ENCODE peak calls at places on chromosomes 6 and 20, in five cellular contexts. N is psoas muscle, Q is SK-N-SH, H is dorsolateral prefrontal cortex, U is stomach. W is an unnamed sample.

GRCh38 chr6:38495511-38495910 is 144.2 kb downstream of the BTBD9 start:
- DNase-seq in N (no peak), Q (no peak), H (no peak), U (no peak), W (no peak)

GRCh38 chr6:111604259-111605099 is 1.2 kb downstream of the TRAF3IP2 start:
- DNase-seq in N (peak), Q (no peak), H (peak), U (peak), W (no peak)

GRCh38 chr20:31869942-31870702 is at the start of the genes DUSP15 and TTLL9:
- DNase-seq in N (peak), Q (peak), H (peak), U (peak), W (peak)

GRCh38 chr6:115983998-115984397 is 76.7 kb downstream of the FRK start:
- DNase-seq in N (no peak), Q (no peak), H (no peak), U (no peak), W (no peak)

GRCh38 chr6:113381957-113382356 is 475.2 kb upstream of the MARCKS start:
- DNase-seq in N (no peak), Q (peak), H (peak), U (peak), W (no peak)

GRCh38 chr6:85498596-85499258 is 48.8 kb downstream of the NT5E start:
- DNase-seq in N (no peak), Q (no peak), H (no peak), U (no peak), W (no peak)

GRCh38 chr6:31882344-31882743 is 3.5 kb upstream of the SLC44A4 start:
- DNase-seq in N (no peak), Q (no peak), H (no peak), U (no peak), W (no peak)

GRCh38 chr20:58650776-58651547 is at the start of gene STX16:
- DNase-seq in N (peak), Q (peak), H (peak), U (peak), W (peak)

GRCh38 chr20:64051532-64052325 is 2.3 kb upstream of the SOX18 start:
- DNase-seq in N (peak), Q (no peak), H (no peak), U (no peak), W (no peak)

GRCh38 chr20:63178889-63179751 is 36.8 kb downstream of the YTHDF1 start:
- DNase-seq in N (peak), Q (peak), H (peak), U (peak), W (peak)

GRCh38 chr6:158417760-158418098 is 105.5 kb downstream of the TULP4 start:
- DNase-seq in N (no peak), Q (no peak), H (peak), U (no peak), W (no peak)

GRCh38 chr6:1175877-1176276 is 136.0 kb upstream of the FOXQ1 start:
- DNase-seq in N (no peak), Q (no peak), H (no peak), U (no peak), W (no peak)

GRCh38 chr6:39997101-39997635 is 62.9 kb upstream of the MOCS1 start:
- DNase-seq in N (no peak), Q (no peak), H (no peak), U (no peak), W (no peak)

GRCh38 chr6:100780648-100781047 is 100.5 kb downstream of the ASCC3 start:
- DNase-seq in N (no peak), Q (no peak), H (no peak), U (no peak), W (no peak)

GRCh38 chr6:39274471-39274870 is 39.7 kb downstream of the KCNK17 start:
- DNase-seq in N (no peak), Q (no peak), H (no peak), U (no peak), W (no peak)

GRCh38 chr6:36888654-36889481 is 3.1 kb downstream of the C6orf89 start:
- DNase-seq in N (no peak), Q (no peak), H (no peak), U (no peak), W (no peak)
- H3K27ac ChIP-seq in N (peak), Q (no peak), H (no peak), U (no peak), W (no peak)

DNA sequence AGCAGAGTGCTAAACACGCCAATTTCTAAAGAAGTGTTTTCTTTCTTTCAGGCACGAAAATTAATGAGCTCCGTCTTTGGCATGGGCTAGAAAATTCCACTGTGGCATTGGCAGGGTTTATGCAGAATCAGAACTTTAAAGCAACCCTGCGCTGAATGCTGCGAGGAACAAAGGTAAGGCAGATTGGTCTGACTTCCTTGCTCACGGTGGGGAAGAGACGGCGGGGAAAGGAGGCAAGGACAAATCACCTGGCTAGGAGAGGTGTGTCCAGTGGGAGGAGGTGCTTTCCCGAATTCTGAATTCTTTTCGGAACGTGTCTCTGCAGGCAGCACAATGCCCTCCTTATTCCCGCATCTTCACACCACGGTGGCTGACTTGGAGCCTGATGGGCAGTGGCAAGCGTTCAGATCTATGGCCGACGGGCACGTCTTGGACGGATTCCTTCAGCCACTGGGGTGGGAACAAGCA is 6.2 kb upstream of the BANF2 start:
- DNase-seq in N (no peak), Q (no peak), H (no peak), U (no peak), W (no peak)
- H3K27ac ChIP-seq in N (no peak), Q (no peak), H (no peak), U (no peak), W (no peak)

GRCh38 chr6:119327810-119328209 is 21.8 kb downstream of the MAN1A1 start:
- DNase-seq in N (no peak), Q (no peak), H (no peak), U (no peak), W (no peak)
- H3K27ac ChIP-seq in N (no peak), Q (peak), H (no peak), U (no peak), W (no peak)

GRCh38 chr6:161442381-161442858 is 168.6 kb upstream of the AGPAT4 start:
- DNase-seq in N (no peak), Q (no peak), H (no peak), U (no peak), W (no peak)

GRCh38 chr6:161444966-161445799 is 171.3 kb upstream of the AGPAT4 start:
- DNase-seq in N (peak), Q (no peak), H (no peak), U (no peak), W (no peak)

GRCh38 chr6:161443868-161444267 is 170.0 kb upstream of the AGPAT4 start:
- DNase-seq in N (no peak), Q (no peak), H (no peak), U (no peak), W (no peak)

GRCh38 chr6:161446296-161446925 is 172.6 kb upstream of the AGPAT4 start:
- DNase-seq in N (no peak), Q (peak), H (no peak), U (no peak), W (no peak)

GRCh38 chr6:161444464-161444863 is 170.6 kb upstream of the AGPAT4 start:
- DNase-seq in N (peak), Q (no peak), H (peak), U (no peak), W (no peak)
- H3K27ac ChIP-seq in N (peak), Q (no peak), H (no peak), U (no peak), W (no peak)

DNA sequence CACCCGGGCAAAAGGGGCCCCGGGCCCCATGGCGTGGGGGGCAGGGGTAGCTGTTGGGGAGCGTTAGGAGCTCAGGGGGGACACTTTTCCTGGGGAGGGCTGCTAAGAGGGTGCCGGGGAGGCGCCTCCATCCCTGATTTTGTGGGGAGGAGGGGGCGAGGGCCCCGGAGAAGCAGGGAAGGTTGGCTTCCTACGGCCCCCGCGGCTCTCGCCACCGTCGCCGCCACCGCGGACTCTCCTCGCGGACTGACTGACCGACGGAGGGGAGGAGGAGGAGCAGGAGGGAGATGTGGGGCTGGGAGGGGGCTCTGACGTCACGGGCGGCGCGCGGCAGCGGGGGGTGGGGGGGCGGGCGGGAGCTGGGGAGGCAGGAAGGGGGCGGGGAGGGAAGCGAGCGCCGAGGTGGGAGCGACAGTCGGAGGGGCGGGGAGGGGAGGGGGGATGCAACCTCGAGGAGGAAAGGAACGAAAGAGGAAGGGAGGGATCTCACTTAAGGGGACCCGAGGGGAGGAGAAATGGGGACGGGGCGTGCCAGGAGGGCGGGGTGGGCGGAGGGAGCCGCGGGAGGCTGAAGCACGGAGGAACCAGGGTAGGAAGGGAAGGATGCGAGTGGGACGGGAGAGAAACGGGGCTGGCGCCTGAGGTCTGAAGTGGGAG is 5.1 kb downstream of the GABBR1 start:
- DNase-seq in N (peak), Q (peak), H (no peak), U (peak), W (peak)
- H3K27ac ChIP-seq in N (peak), Q (peak), H (peak), U (peak), W (peak)